ENCODE peak calls at places on chromosomes 5 and 9, in eight cellular contexts. E is EL; S is activated CD4-positive, CD25-positive, alpha-beta regulatory T cell; O is endothelial cell; Q is HCT116; K is kidney epithelial cell; P is fibroblast of lung; I is CD8-positive, alpha-beta memory T cell. N is an unnamed sample.
A peak's percentile ranks its signal among the peaks of the same experiment; 100 is the strongest.

GRCh38 chr5:168818586-168818985 is 239.4 kb upstream of the PANK3 start:
- DNase-seq in E (no peak), S (no peak), O (no peak), Q (no peak), K (no peak), P (no peak), I (no peak), N (no peak)

GRCh38 chr5:98464737-98465330 is 308.6 kb upstream of the RGMB start:
- DNase-seq in E (no peak), S (no peak), O (no peak), Q (no peak), K (no peak), P (no peak), I (no peak), N (no peak)

GRCh38 chr5:169303119-169303515 is 2.2 kb upstream of the SLIT3 start:
- DNase-seq in E (no peak), S (no peak), O (no peak), Q (no peak), K (no peak), P (no peak), I (no peak), N (no peak)

GRCh38 chr5:138726848-138727247 is 26.4 kb upstream of the CTNNA1 start:
- DNase-seq in E (no peak), S (no peak), O (no peak), Q (no peak), K (no peak), P (no peak), I (no peak), N (no peak)

GRCh38 chr9:38181866-38182265 is 112.8 kb upstream of the SHB start:
- DNase-seq in E (no peak), S (no peak), O (no peak), Q (no peak), K (no peak), P (no peak), I (no peak), N (no peak)

GRCh38 chr9:124078641-124079040 is 67.1 kb downstream of the LHX2 start:
- DNase-seq in E (peak; percentile 84), S (no peak), O (no peak), Q (no peak), K (no peak), P (peak; percentile 61), I (no peak), N (no peak)

GRCh38 chr5:137075163-137075970 is 423.8 kb downstream of the SPOCK1 start:
- DNase-seq in E (peak; percentile 61), S (no peak), O (peak; percentile 75), Q (peak; percentile 69), K (no peak), P (peak; percentile 39), I (no peak), N (peak; percentile 85)

GRCh38 chr5:177085985-177086917 is at the start of gene FGFR4:
- DNase-seq in E (peak; percentile 48), S (peak; percentile 34), O (peak; percentile 74), Q (peak; percentile 78), K (no peak), P (peak; percentile 40), I (peak; percentile 56), N (peak; percentile 75)

GRCh38 chr9:127300886-127301447 is 36.4 kb downstream of the GARNL3 start:
- DNase-seq in E (no peak), S (no peak), O (no peak), Q (no peak), K (no peak), P (no peak), I (no peak), N (no peak)

GRCh38 chr9:101311759-101312420 is 72.9 kb downstream of the BAAT start:
- DNase-seq in E (peak; percentile 70), S (no peak), O (peak; percentile 25), Q (peak; percentile 83), K (peak; percentile 45), P (peak; percentile 68), I (no peak), N (no peak)

GRCh38 chr5:142720561-142721275 is 34.8 kb upstream of the FGF1 start:
- DNase-seq in E (no peak), S (no peak), O (no peak), Q (no peak), K (no peak), P (peak; percentile 49), I (no peak), N (peak; percentile 27)

GRCh38 chr9:122055668-122056067 is 37.4 kb downstream of the TTLL11 start:
- DNase-seq in E (no peak), S (no peak), O (no peak), Q (no peak), K (no peak), P (no peak), I (no peak), N (no peak)

GRCh38 chr9:114417511-114417910 is 29.7 kb upstream of the AKNA start:
- DNase-seq in E (peak; percentile 57), S (no peak), O (no peak), Q (no peak), K (no peak), P (peak; percentile 87), I (no peak), N (no peak)

GRCh38 chr5:172534229-172535169 is 80.2 kb upstream of the SH3PXD2B start:
- DNase-seq in E (peak; percentile 52), S (no peak), O (no peak), Q (peak; percentile 4), K (no peak), P (peak; percentile 18), I (no peak), N (no peak)

GRCh38 chr5:167158588-167158987 is 1132.9 kb upstream of the WWC1 start:
- DNase-seq in E (no peak), S (no peak), O (no peak), Q (no peak), K (no peak), P (no peak), I (no peak), N (no peak)

GRCh38 chr5:1013238-1013947 is 4.8 kb downstream of the NKD2 start:
- DNase-seq in E (no peak), S (no peak), O (no peak), Q (no peak), K (no peak), P (no peak), I (no peak), N (peak; percentile 18)

GRCh38 chr9:135802876-135803419 is 101.0 kb downstream of the KCNT1 start:
- DNase-seq in E (no peak), S (no peak), O (no peak), Q (no peak), K (no peak), P (no peak), I (no peak), N (no peak)

GRCh38 chr9:92790542-92791527 is 26.2 kb upstream of the BICD2 start:
- DNase-seq in E (peak; percentile 74), S (peak; percentile 63), O (peak; percentile 81), Q (peak; percentile 65), K (peak; percentile 37), P (peak; percentile 60), I (peak; percentile 55), N (peak; percentile 86)

GRCh38 chr5:52878671-52879070 is 91.0 kb downstream of the ITGA1 start:
- DNase-seq in E (peak; percentile 63), S (no peak), O (no peak), Q (no peak), K (no peak), P (peak; percentile 63), I (no peak), N (no peak)

GRCh38 chr5:149775785-149776184 is 45.7 kb downstream of the PPARGC1B start:
- DNase-seq in E (peak; percentile 51), S (no peak), O (no peak), Q (peak; percentile 54), K (no peak), P (no peak), I (no peak), N (no peak)

GRCh38 chr9:125409217-125409636 is 147.6 kb downstream of the GAPVD1 start:
- DNase-seq in E (no peak), S (no peak), O (no peak), Q (peak; percentile 86), K (no peak), P (no peak), I (no peak), N (no peak)

GRCh38 chr5:15929616-15930303 is 249.8 kb downstream of the MARCHF11 start:
- DNase-seq in E (peak; percentile 80), S (no peak), O (no peak), Q (no peak), K (no peak), P (peak; percentile 90), I (no peak), N (no peak)

GRCh38 chr9:88691811-88692210 is 156.8 kb downstream of the NXNL2 start:
- DNase-seq in E (peak; percentile 48), S (no peak), O (no peak), Q (no peak), K (no peak), P (peak; percentile 66), I (no peak), N (no peak)

GRCh38 chr9:132670816-132671371 is 630 bp downstream of the GTF3C4 start:
- DNase-seq in E (peak; percentile 56), S (peak; percentile 20), O (peak; percentile 51), Q (no peak), K (no peak), P (no peak), I (peak; percentile 64), N (peak; percentile 58)

N was measured in glutamatergic neuron.